ENCODE peak calls at places on chromosome 18, in nine cellular contexts. I, M, X, G, C, F, S, O and K are unnamed samples.

GRCh38 chr18:26386002-26386401 is 159.8 kb downstream of the TAF4B start:
- DNase-seq in I (peak; percentile 42), M (peak; percentile 46), X (no peak), G (no peak), C (peak; percentile 70), F (no peak), S (no peak), O (peak; percentile 5), K (no peak)

GRCh38 chr18:42289526-42289925 is 334.5 kb downstream of the PIK3C3 start:
- DNase-seq in I (no peak), M (no peak), X (no peak), G (peak; percentile 23), C (no peak), F (no peak), S (no peak), O (no peak), K (no peak)

GRCh38 chr18:68426731-68427315 is 288.1 kb downstream of the TMX3 start:
- DNase-seq in I (peak; percentile 81), M (peak; percentile 77), X (no peak), G (no peak), C (no peak), F (no peak), S (no peak), O (peak; percentile 66), K (no peak)

GRCh38 chr18:49898421-49898820 is 85.1 kb upstream of the ACAA2 start:
- DNase-seq in I (peak; percentile 67), M (peak; percentile 69), X (peak; percentile 14), G (peak; percentile 75), C (peak; percentile 59), F (peak; percentile 58), S (peak; percentile 5), O (peak; percentile 30), K (no peak)

GRCh38 chr18:36772339-36772738 is 56.5 kb downstream of the TPGS2 start:
- DNase-seq in I (peak; percentile 58), M (peak; percentile 48), X (no peak), G (no peak), C (no peak), F (no peak), S (no peak), O (no peak), K (no peak)

GRCh38 chr18:22613788-22614187 is 196.1 kb upstream of the CTAGE1 start:
- DNase-seq in I (peak; percentile 66), M (peak; percentile 44), X (no peak), G (no peak), C (no peak), F (no peak), S (no peak), O (no peak), K (no peak)

GRCh38 chr18:61833387-61833786 is 59.4 kb downstream of the RNF152 start:
- DNase-seq in I (peak; percentile 72), M (peak; percentile 84), X (no peak), G (no peak), C (no peak), F (no peak), S (no peak), O (no peak), K (no peak)

GRCh38 chr18:60568211-60568610 is 195.6 kb upstream of the MC4R start:
- DNase-seq in I (no peak), M (no peak), X (no peak), G (no peak), C (peak; percentile 32), F (no peak), S (no peak), O (no peak), K (no peak)

GRCh38 chr18:30094556-30094955 is 948.0 kb downstream of the DSC3 start:
- DNase-seq in I (peak; percentile 59), M (peak; percentile 21), X (no peak), G (peak; percentile 47), C (peak; percentile 56), F (no peak), S (no peak), O (no peak), K (no peak)

GRCh38 chr18:50428531-50429206 is 53.8 kb downstream of the SKA1 start:
- DNase-seq in I (no peak), M (no peak), X (no peak), G (peak; percentile 28), C (no peak), F (no peak), S (no peak), O (no peak), K (no peak)

GRCh38 chr18:3603460-3604259 is 153.7 kb downstream of the TGIF1 start:
- DNase-seq in I (peak; percentile 97), M (peak; percentile 99), X (no peak), G (peak; percentile 99), C (peak; percentile 94), F (no peak), S (no peak), O (peak; percentile 85), K (peak; percentile 77)

GRCh38 chr18:49890041-49890440 is 76.7 kb upstream of the ACAA2 start:
- DNase-seq in I (no peak), M (no peak), X (no peak), G (peak; percentile 64), C (no peak), F (no peak), S (no peak), O (no peak), K (no peak)

GRCh38 chr18:79754022-79754761 is 43.5 kb upstream of the KCNG2 start:
- DNase-seq in I (no peak), M (no peak), X (no peak), G (no peak), C (no peak), F (no peak), S (no peak), O (no peak), K (no peak)

GRCh38 chr18:25726278-25726677 is 364.1 kb downstream of the SS18 start:
- DNase-seq in I (peak; percentile 73), M (peak; percentile 63), X (no peak), G (peak; percentile 80), C (no peak), F (no peak), S (no peak), O (no peak), K (no peak)

DNA sequence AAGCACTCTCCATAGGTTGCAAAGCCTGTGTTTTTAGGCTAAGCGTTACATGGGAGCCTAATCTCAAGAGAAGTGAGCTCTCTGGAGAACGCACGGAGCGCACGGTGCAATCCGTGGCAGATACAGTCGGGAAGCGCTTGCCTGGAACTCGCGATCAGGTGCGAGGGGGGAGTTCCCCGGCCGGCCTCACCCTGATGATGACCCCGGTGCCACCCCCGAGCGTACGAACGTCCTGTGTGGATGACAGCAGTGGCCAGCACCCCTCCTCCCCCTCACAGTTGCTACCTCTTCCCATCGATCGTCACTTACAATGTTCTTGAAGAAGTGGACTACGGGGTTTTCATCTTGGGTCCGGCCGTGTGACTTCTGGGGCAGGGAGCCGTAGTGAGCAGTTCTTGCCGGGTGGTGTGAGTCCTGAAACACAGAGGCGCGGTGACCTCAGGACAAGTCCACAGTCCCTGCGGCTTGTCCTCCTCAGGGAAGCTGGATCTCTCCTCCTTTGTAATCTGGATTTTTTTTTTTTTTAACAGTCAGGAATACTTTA is 142.9 kb downstream of the MBP start:
- DNase-seq in I (no peak), M (no peak), X (no peak), G (no peak), C (no peak), F (no peak), S (no peak), O (no peak), K (no peak)
- H3K27ac ChIP-seq in I (no peak overlapping the region), M (no peak overlapping the region), X (peak overlapping the region; percentile 59), G (no peak overlapping the region), C (no peak overlapping the region), F (no peak overlapping the region), S (no peak overlapping the region), O (no peak overlapping the region), K (no peak overlapping the region)

DNA sequence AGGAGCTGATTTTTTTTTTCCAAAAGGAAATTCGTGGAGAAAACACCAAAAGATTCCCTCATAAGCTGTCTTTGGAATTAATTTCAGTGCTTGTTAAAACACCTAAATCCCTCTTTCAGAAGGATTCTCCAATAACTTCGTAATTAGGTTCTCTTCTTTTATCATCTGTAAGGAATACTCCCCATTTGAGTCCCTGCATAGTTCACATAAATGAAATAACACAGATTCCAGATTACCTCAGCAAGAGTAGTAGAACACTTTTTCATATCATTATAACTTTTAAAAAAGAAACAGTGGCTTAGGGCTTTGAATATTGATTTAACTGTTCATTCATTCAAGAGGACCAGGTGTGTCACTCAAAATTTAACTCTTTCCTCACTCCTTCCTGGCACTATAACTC is 55.5 kb downstream of the ARHGAP28 start:
- DNase-seq in I (peak; percentile 58), M (peak; percentile 33), X (no peak), G (peak; percentile 53), C (no peak), F (no peak), S (no peak), O (no peak), K (no peak)
- H3K27ac ChIP-seq in I (no peak overlapping the region), M (peak overlapping the region; percentile 77), X (no peak overlapping the region), G (no peak overlapping the region), C (no peak overlapping the region), F (no peak overlapping the region), S (no peak overlapping the region), O (no peak overlapping the region), K (no peak overlapping the region)

GRCh38 chr18:58228762-58229161 is 184.7 kb downstream of the NEDD4L start:
- DNase-seq in I (no peak), M (no peak), X (no peak), G (peak; percentile 71), C (no peak), F (no peak), S (no peak), O (no peak), K (no peak)
- H3K27ac ChIP-seq in I (no peak overlapping the region), M (no peak overlapping the region), X (no peak overlapping the region), G (no peak overlapping the region), C (no peak overlapping the region), F (no peak overlapping the region), S (no peak overlapping the region), O (no peak overlapping the region), K (no peak overlapping the region)

DNA sequence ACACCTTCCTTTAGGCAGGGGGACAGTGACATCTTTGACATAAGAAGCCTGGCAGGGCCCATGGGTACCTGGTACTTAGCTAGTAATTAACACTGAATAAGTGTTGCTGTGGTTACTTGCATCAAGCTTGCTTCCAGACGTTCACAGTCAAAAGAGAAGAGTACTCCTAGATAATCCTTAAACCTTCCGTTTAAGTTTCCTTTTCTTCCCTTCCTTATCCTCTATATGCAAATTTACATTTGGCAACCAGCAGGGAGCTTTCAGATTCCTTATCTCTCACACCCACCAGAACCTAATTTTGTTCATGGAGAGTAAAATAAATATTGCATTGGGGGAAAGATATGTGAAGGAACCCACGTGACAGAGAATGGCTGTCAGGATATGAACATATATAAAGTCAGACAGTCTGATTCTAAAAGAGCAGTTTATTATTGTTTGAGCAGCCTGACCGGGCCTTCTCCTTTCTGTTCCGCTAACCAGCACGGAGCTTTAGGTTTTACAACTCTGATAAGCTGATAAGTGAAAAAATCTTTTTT is 7.8 kb upstream of the RAB31 start:
- DNase-seq in I (peak; percentile 48), M (peak; percentile 68), X (no peak), G (peak; percentile 96), C (no peak), F (no peak), S (no peak), O (peak; percentile 32), K (no peak)
- H3K27ac ChIP-seq in I (no peak overlapping the region), M (no peak overlapping the region), X (no peak overlapping the region), G (no peak overlapping the region), C (no peak overlapping the region), F (no peak overlapping the region), S (no peak overlapping the region), O (no peak overlapping the region), K (no peak overlapping the region)